ENCODE peak calls at places on chromosomes 13 and 19, in five cellular contexts. B, P, V, O and E are unnamed samples.
A peak's percentile ranks its signal among the peaks of the same experiment; 100 is the strongest.

GRCh38 chr13:41289463-41289881 is 21.6 kb upstream of the NAA16 start:
- DNase-seq in B (no peak), P (no peak), V (no peak), O (no peak), E (no peak)

GRCh38 chr13:41193469-41193868 is 900 bp downstream of the KBTBD7 start:
- DNase-seq in B (no peak), V (no peak), O (no peak), P (no peak), E (no peak)

GRCh38 chr13:110904748-110905147 is 10.1 kb downstream of the ANKRD10 start:
- DNase-seq in B (no peak), O (no peak), V (no peak), P (no peak), E (no peak)

GRCh38 chr19:3366104-3366760 is at the start of gene NFIC:
- DNase-seq in P (peak; percentile 70), V (peak; percentile 88), B (no peak), O (no peak), E (peak; percentile 70)

GRCh38 chr19:47255947-47256687 is at the start of gene CCDC9:
- DNase-seq in B (peak; percentile 97), O (no peak), V (peak; percentile 99), P (peak; percentile 96), E (peak; percentile 88)

GRCh38 chr13:32300920-32301319 is 14.2 kb downstream of the ZAR1L start:
- DNase-seq in P (no peak), O (no peak), B (no peak), V (no peak), E (no peak)

GRCh38 chr13:85520445-85520844 is 278.8 kb downstream of the SLITRK6 start:
- DNase-seq in P (no peak), V (no peak), B (no peak), O (no peak), E (no peak)

GRCh38 chr13:28843594-28843993 is 23.5 kb downstream of the MTUS2 start:
- DNase-seq in B (no peak), V (no peak), O (no peak), P (no peak), E (no peak)

GRCh38 chr13:41565221-41565620 is 107.9 kb downstream of the RGCC start:
- DNase-seq in V (no peak), O (no peak), P (no peak), B (no peak), E (peak; percentile 96)

GRCh38 chr19:34236035-34236793 is 18.1 kb upstream of the GARRE1 start:
- DNase-seq in P (peak; percentile 68), B (no peak), O (no peak), V (no peak), E (no peak)

GRCh38 chr13:37138169-37138568 is 32.7 kb upstream of the CSNK1A1L start:
- DNase-seq in P (no peak), B (no peak), V (no peak), O (no peak), E (peak; percentile 80)

GRCh38 chr13:39321578-39321977 is 281.4 kb downstream of the LHFPL6 start:
- DNase-seq in V (no peak), P (no peak), B (no peak), O (no peak), E (peak; percentile 56)

GRCh38 chr19:38298841-38299680 is 5.0 kb upstream of the C19orf33 start:
- DNase-seq in O (no peak), P (no peak), B (no peak), V (no peak), E (no peak)

GRCh38 chr13:113112893-113113845 is 7.6 kb downstream of the F7 start:
- DNase-seq in O (no peak), B (no peak), P (no peak), V (no peak), E (no peak)

GRCh38 chr19:54331626-54332025 is 7.3 kb downstream of the LILRA4 start:
- DNase-seq in O (no peak), B (no peak), V (no peak), P (no peak), E (no peak)

GRCh38 chr13:26909515-26909914 is 148.9 kb upstream of the GPR12 start:
- DNase-seq in P (no peak), O (no peak), V (no peak), B (no peak), E (no peak)

GRCh38 chr19:48524728-48525127 is 13.1 kb upstream of the LMTK3 start:
- DNase-seq in P (no peak), B (no peak), O (no peak), V (no peak), E (no peak)

GRCh38 chr19:57941593-57941992 is 5.9 kb downstream of the ZNF256 start:
- DNase-seq in P (no peak), O (no peak), V (no peak), B (no peak), E (no peak)

GRCh38 chr13:60397693-60398437 is 845 bp downstream of the TDRD3 start:
- DNase-seq in B (peak; percentile 7), O (no peak), V (peak; percentile 67), P (peak; percentile 61), E (peak; percentile 16)

GRCh38 chr13:46388846-46389245 is 1.8 kb upstream of the RUBCNL start:
- DNase-seq in O (no peak), P (no peak), V (no peak), B (no peak), E (no peak)

GRCh38 chr19:5789886-5790572 is 934 bp downstream of the DUS3L start:
- DNase-seq in P (no peak), B (no peak), O (no peak), V (peak; percentile 57), E (no peak)

GRCh38 chr19:3783660-3784584 is 2.3 kb downstream of the MATK start:
- DNase-seq in V (no peak), O (no peak), B (no peak), P (no peak), E (no peak)

GRCh38 chr19:29831041-29831548 is 19.3 kb downstream of the CCNE1 start:
- DNase-seq in B (no peak), O (peak; percentile 44), P (no peak), V (no peak), E (no peak)

GRCh38 chr19:6417713-6418561 is 6.7 kb downstream of the KHSRP start:
- DNase-seq in O (no peak), V (no peak), B (no peak), P (no peak), E (peak; percentile 1)

GRCh38 chr19:11164879-11165406 is 9.4 kb upstream of the SPC24 start:
- DNase-seq in O (no peak), V (no peak), B (no peak), P (peak; percentile 62), E (peak; percentile 68)

GRCh38 chr19:44260343-44260681 is 626 bp downstream of the ZNF233 start:
- DNase-seq in V (no peak), O (no peak), P (peak; percentile 23), B (no peak), E (no peak)

DNA sequence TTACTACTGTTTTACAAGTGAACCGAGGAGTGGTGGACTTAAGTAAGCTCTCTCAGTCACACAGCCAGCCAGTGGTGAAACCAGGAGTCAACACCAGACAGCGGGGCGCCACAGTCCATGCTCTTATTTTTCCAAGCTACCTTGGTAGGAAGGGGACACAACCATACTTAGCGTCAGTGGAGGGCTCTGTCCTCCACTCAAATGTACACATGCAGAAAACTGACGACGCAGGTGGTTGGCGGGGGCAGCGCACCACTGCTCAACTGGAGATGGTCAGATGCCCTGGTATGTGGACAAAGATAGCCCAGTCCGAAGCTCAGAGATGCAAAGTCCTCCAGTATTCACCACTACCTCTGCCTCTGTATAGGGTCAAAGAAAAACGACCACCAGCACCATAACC is 1.1 kb downstream of the ZNF667 start:
- DNase-seq in B (no peak), V (no peak), O (no peak), P (no peak), E (no peak)
- H3K4me3 ChIP-seq in B (peak overlapping the region; percentile 68), V (no peak overlapping the region), O (no peak overlapping the region), P (no peak overlapping the region), E (peak overlapping the region; percentile 93)

DNA sequence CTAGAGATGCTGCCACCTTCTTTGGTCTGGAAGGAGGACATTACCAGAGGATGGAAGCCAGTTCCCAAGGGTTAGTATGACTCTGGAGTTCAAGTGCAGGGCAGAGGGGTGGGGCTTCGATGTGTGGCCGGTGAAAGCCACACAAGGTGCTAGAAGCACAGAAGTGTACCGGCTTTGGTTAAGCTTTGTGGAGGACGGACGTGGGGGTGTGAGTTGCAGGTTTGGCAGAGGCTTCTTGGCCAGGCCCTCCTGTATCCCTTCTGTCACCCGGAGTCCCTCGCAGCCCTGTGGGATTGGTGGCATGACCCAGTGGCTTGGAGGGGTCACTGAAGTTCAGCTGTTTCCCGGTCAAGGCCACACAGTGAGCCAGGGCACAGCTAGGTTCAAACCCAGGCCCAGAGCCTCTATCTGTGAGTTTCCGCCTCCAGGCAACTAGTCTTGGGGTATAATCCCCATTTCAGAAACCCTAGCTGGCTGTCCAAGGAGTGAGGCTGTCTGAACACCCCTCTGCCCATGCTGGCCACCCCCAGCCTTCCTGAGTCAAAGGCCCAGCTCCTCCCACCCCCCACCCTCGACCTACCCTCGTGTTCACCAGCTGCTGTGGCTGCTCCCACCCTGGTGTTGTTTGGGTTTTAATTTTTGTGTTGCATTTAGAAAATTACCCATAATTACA is 4.6 kb upstream of the SSBP4 start:
- DNase-seq in O (no peak), P (no peak), V (peak; percentile 25), B (no peak), E (no peak)
- H3K4me3 ChIP-seq in O (no peak overlapping the region), P (no peak overlapping the region), V (no peak overlapping the region), B (peak overlapping the region; percentile 58), E (peak overlapping the region; percentile 39)

DNA sequence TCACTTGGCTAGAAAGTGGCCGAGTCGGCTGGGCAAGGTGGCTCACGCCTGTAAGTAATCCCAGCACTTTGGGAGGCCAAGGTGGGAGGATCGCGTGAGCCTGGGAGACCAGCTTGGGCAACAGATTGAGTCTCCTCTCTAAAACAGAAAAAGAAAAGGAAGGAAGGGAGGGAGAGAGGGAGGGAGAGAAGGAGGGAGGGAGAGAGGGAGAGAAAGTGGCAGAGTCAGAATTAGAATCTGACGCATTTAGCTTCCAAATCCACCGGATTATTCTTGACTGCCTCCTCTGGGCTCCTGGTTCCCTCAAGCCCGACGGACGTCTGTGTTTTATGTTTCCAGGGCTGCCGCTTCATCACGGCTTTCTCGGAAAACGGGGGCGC is 22.5 kb downstream of the LRFN3 start:
- DNase-seq in P (no peak), V (no peak), O (no peak), B (no peak), E (no peak)
- H3K4me3 ChIP-seq in P (no peak overlapping the region), V (no peak overlapping the region), O (peak overlapping the region; percentile 64), B (peak overlapping the region; percentile 54), E (no peak overlapping the region)

GRCh38 chr13:109773276-109773675 is 13.1 kb downstream of the IRS2 start:
- DNase-seq in B (no peak), P (no peak), O (no peak), V (no peak), E (no peak)

GRCh38 chr13:109769921-109770320 is 16.5 kb downstream of the IRS2 start:
- DNase-seq in P (no peak), O (no peak), V (no peak), B (no peak), E (no peak)

GRCh38 chr13:109773786-109774185 is 12.6 kb downstream of the IRS2 start:
- DNase-seq in V (no peak), O (no peak), B (no peak), P (no peak), E (no peak)

GRCh38 chr13:109770436-109770835 is 15.9 kb downstream of the IRS2 start:
- DNase-seq in P (no peak), V (no peak), O (no peak), B (no peak), E (no peak)

DNA sequence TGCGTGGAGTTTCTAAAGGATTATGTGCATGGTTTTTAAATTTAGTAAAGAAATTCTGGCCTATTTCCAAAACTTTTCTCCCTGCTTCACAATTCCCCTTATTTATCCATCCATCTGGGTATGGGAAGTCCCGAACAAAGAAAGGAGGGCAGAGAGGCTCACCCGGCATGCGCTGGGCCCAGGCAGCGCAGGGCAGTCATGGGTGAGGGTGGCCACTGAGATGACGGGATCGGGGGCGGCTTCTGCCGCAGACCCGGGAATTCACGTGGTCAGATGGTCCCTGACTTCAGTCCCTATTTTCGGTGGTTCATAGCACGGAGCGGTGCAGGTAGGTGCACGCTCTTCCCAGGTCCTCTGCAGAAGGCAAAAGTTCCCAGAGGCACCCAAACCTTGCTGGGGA is 14.5 kb downstream of the IRS2 start:
- DNase-seq in B (no peak), P (no peak), V (no peak), O (no peak), E (no peak)
- H3K4me3 ChIP-seq in B (no peak overlapping the region), P (no peak overlapping the region), V (no peak overlapping the region), O (no peak overlapping the region), E (no peak overlapping the region)